ENCODE peak calls at places on chromosomes 11 and 22, in five cellular contexts. V, L, T, O and W are unnamed samples. For H3K36me3, the result is how much of the 10 kb centered on the place peaks cover.

GRCh38 chr22:37752189-37753061 is 55.3 kb upstream of the GCAT start:
- DNase-seq in O (peak), T (peak), V (peak), L (peak), W (peak)

GRCh38 chr11:77589181-77589520 is 602 bp upstream of the AQP11 start:
- DNase-seq in L (no peak), T (no peak), V (no peak), O (no peak), W (no peak)

GRCh38 chr11:103031834-103032233 is 60.1 kb downstream of the DCUN1D5 start:
- DNase-seq in T (no peak), O (no peak), V (peak), L (no peak), W (no peak)

GRCh38 chr11:91081440-91082088 is 858.7 kb upstream of the CHORDC1 start:
- DNase-seq in T (no peak), L (peak), O (peak), V (peak), W (no peak)

GRCh38 chr11:44229003-44229570 is 80.9 kb downstream of the ALX4 start:
- DNase-seq in L (no peak), V (no peak), T (no peak), O (no peak), W (no peak)

GRCh38 chr22:19120829-19121630 is 1.2 kb downstream of the DGCR2 start:
- DNase-seq in L (no peak), T (peak), V (peak), O (peak), W (peak)

GRCh38 chr11:43367382-43368178 is 8.9 kb downstream of the TTC17 start:
- DNase-seq in L (no peak), V (peak), O (no peak), T (no peak), W (no peak)

GRCh38 chr11:134139873-134140331 is 71.0 kb downstream of the JAM3 start:
- DNase-seq in T (peak), V (peak), O (peak), L (no peak), W (peak)

GRCh38 chr11:76609736-76610370 is 60.7 kb downstream of the LRRC32 start:
- DNase-seq in T (no peak), V (peak), O (peak), L (no peak), W (peak)

GRCh38 chr11:70246196-70246595 is 24.3 kb upstream of the PPFIA1 start:
- DNase-seq in O (no peak), T (no peak), L (no peak), V (no peak), W (no peak)

GRCh38 chr11:45089251-45089650 is 57.2 kb upstream of the PRDM11 start:
- DNase-seq in L (peak), V (peak), O (no peak), T (peak), W (peak)

GRCh38 chr11:86896486-86896885 is 58.7 kb downstream of the FZD4 start:
- DNase-seq in T (no peak), L (no peak), V (peak), O (no peak), W (no peak)

GRCh38 chr22:43654271-43654670 is 157.8 kb downstream of the EFCAB6 start:
- DNase-seq in T (no peak), O (no peak), L (no peak), V (no peak), W (no peak)

GRCh38 chr11:71391352-71391751 is 56.8 kb downstream of the DHCR7 start:
- DNase-seq in T (no peak), L (no peak), O (no peak), V (no peak), W (no peak)

GRCh38 chr11:132111781-132112380 is 741.5 kb downstream of the NTM start:
- DNase-seq in O (no peak), L (no peak), V (peak), T (no peak), W (no peak)

GRCh38 chr22:41479671-41480396 is 10.9 kb downstream of the ACO2 start:
- DNase-seq in L (no peak), V (peak), T (no peak), O (peak), W (no peak)

GRCh38 chr22:33715221-33715620 is 205.1 kb downstream of the LARGE1 start:
- DNase-seq in V (no peak), O (no peak), T (no peak), L (no peak), W (no peak)

GRCh38 chr22:19480789-19481188 is 1.1 kb downstream of the CDC45 start:
- DNase-seq in T (no peak), L (no peak), V (no peak), O (no peak), W (no peak)

GRCh38 chr22:18950141-18950540 is 14.0 kb upstream of the PRODH start:
- DNase-seq in O (no peak), L (no peak), V (no peak), T (no peak), W (peak)

GRCh38 chr22:49044776-49045175 is 782.9 kb downstream of the BRD1 start:
- DNase-seq in V (no peak), L (no peak), T (no peak), O (no peak), W (no peak)

GRCh38 chr11:79441159-79441875 is 487 bp upstream of the TENM4 start:
- DNase-seq in T (no peak), O (peak), L (no peak), V (peak), W (peak)

GRCh38 chr11:123580557-123581275 is 73.7 kb downstream of the SCN3B start:
- DNase-seq in T (peak), L (peak), V (peak), O (peak), W (peak)

GRCh38 chr11:93686226-93686625 is 24.7 kb downstream of the CEP295 start:
- DNase-seq in T (no peak), O (no peak), L (no peak), V (peak), W (no peak)

GRCh38 chr11:20598487-20598886 is 921 bp upstream of the SLC6A5 start:
- DNase-seq in O (no peak), V (no peak), T (no peak), L (no peak), W (no peak)

GRCh38 chr11:106724293-106724892 is 293.9 kb downstream of the GUCY1A2 start:
- DNase-seq in L (no peak), O (no peak), V (peak), T (no peak), W (no peak)

GRCh38 chr22:42792453-42792908 is 64.6 kb downstream of the ARFGAP3 start:
- DNase-seq in V (no peak), O (no peak), L (no peak), T (no peak), W (no peak)

GRCh38 chr11:70270877-70271634 is 566 bp downstream of the PPFIA1 start:
- DNase-seq in O (peak), T (peak), L (peak), V (peak), W (no peak)

GRCh38 chr11:17672469-17672868 is 46.9 kb upstream of the MYOD1 start:
- DNase-seq in T (no peak), O (no peak), L (no peak), V (no peak), W (no peak)

GRCh38 chr11:10828407-10828806 is 19.7 kb upstream of the EIF4G2 start:
- DNase-seq in T (no peak), L (no peak), O (no peak), V (no peak), W (no peak)

GRCh38 chr22:39997939-39998726 is 3.4 kb downstream of the FAM83F start:
- DNase-seq in T (peak), O (peak), V (no peak), L (peak), W (peak)

GRCh38 chr11:6666302-6667183 is 10.9 kb upstream of the DCHS1 start:
- DNase-seq in V (no peak), L (no peak), O (no peak), T (no peak), W (no peak)

GRCh38 chr11:3853935-3854659 is 1.4 kb upstream of the STIM1 start:
- DNase-seq in O (no peak), L (no peak), T (peak), V (no peak), W (no peak)

GRCh38 chr11:3855808-3856491 is 486 bp downstream of the STIM1 start:
- DNase-seq in L (peak), V (peak), O (peak), T (peak), W (peak)

GRCh38 chr11:3854660-3854976 is 846 bp upstream of the STIM1 start:
- DNase-seq in L (no peak), V (no peak), T (no peak), O (no peak), W (no peak)

GRCh38 chr11:3853545-3853842 is 2.0 kb upstream of the STIM1 start:
- DNase-seq in V (no peak), O (no peak), T (no peak), L (no peak), W (no peak)

GRCh38 chr11:3854977-3855807 is at the start of gene STIM1:
- DNase-seq in L (peak), T (peak), O (peak), V (peak), W (peak)
- H3K36me3 ChIP-seq in L (under half), T (under half), O (under half), V (under half), W (under half)

DNA sequence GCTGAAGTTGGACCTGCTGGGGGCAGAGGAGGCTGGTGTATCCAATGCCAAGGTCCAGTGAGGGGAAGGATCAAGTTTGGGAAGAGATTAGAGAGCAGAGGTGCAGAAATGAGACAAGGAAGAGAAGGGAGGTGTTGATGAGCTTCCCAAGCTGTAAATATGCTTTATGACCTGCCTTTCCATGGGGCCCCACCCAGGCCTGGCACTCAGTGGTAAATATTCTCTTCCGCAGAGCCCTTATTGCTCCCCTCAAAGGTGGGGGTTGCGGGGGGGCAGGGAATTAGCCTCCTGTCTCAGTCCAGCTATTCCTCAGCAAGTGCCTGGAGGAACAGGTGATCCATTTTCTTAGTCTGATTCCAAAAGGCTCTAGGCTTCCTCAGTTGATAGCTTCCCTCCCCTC is 24.1 kb downstream of the PHLDB1 start:
- DNase-seq in V (no peak), T (no peak), O (no peak), L (no peak), W (no peak)
- H3K36me3 ChIP-seq in V (under half), T (under half), O (under half), L (under half), W (under half)

GRCh38 chr11:110296226-110297081 is at the start of gene RDX:
- DNase-seq in T (peak), V (peak), O (peak), L (peak), W (peak)
- H3K36me3 ChIP-seq in T (under half), V (under half), O (under half), L (under half), W (under half)

GRCh38 chr11:46743693-46744339 is 24.8 kb downstream of the F2 start:
- DNase-seq in T (no peak), O (no peak), L (no peak), V (no peak), W (no peak)
- H3K36me3 ChIP-seq in T (under half), O (half or more), L (half or more), V (half or more), W (under half)

DNA sequence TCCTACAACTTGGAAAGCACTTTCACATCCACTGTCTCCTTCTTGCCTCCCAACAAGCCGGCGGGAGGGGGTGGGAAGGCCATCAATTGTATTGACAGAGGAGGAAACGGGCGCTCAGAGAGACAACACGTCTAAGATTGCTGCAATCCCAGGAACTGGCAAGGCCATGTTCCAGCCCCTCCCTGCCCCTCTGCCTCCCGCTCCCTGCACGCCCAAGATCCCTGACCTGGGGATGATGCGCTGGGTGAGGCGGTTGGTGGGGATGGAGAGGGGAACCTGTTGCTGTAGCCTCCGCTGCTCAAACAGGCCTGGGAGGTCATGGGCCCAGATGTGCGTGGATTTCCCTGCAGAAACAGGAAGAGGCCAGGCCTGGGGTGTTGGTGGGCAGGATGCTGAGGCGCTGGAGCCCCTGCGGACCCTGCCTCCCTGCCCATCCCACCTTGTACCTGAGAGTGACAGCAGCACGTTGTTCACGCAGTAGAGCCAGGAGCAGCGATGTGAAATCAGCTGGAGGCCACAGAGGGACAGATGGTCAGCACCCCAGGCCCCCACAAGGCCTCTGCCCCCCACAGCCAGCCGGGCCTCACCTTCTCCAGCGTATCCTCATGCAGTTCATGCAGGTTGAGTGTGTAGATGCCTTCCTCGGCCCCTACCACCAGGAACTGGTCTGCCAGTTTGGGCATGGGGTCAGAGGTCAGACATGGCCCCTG is 6.8 kb downstream of the MAP4K2 start:
- DNase-seq in O (no peak), L (no peak), T (no peak), V (no peak), W (no peak)
- H3K36me3 ChIP-seq in O (under half), L (under half), T (under half), V (under half), W (under half)

DNA sequence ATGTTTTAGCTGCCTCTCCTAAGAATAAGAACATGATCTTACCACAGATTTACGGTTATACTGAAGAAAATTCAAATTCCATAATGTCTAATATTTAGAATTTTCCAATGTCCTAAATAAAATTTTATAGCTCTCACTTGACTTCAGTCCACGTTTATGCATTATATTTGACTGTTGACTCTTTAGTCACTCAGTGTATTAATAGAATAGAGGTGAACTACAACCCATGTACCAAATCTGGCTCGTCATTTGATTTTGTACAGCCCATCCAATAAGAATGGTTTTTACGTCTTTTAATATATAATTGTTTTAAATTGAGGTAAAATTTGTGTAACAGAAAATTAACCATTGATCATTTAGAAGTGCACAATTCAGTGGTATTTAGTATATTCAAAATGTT is 34.9 kb downstream of the KDM2A start:
- DNase-seq in L (no peak), O (no peak), T (no peak), V (no peak), W (no peak)
- H3K36me3 ChIP-seq in L (under half), O (under half), T (under half), V (under half), W (under half)

DNA sequence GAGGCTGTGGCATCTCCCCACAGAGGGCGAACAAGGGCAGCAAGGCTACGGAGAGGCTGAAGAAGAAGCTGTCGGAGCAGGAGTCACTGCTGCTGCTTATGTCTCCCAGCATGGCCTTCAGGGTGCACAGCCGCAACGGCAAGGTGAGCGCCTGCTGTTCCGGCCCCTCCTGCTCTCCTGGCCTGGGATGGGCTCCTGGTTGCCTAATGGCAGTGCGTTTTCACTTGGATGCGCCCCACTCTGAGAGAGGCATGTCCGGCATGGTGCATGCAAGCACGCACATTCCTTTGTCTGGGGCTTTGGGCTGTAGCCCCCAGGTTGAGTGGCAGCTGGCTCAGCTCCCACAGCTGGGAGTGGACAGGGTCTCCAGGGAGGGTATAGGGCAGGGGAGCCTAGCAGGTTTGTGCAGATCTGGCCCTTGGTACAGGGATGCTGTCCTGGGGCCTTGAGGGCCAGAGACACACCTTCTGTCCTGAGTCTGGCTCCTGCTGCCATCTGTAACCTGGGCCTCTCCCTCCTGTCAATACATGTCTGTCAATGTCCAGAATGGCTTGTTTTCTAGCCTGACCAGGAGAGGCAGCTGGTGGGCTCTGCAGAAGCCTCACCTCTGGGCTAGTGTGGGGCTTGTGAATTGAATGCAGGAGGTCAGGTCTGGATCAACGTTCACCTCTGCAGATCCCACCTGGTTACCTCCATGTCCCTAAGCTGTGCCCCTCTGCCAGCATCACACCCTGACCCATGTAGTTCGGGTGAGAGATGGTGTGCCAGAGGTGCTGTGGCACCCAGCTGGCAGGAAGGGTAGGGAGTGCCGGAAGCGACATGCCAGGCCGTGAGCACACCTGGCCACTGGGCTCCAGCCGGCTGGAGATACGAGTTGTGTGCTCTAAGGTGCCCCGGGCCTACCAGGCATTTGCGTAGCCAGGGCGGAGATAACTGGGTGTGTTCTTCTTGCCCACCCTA is 107.1 kb downstream of the BCR start:
- DNase-seq in L (no peak), O (no peak), V (no peak), T (no peak), W (no peak)
- H3K36me3 ChIP-seq in L (under half), O (half or more), V (under half), T (under half), W (under half)

GRCh38 chr22:17864398-17865182 is 90.3 kb upstream of the BID start:
- DNase-seq in V (no peak), L (no peak), T (no peak), O (no peak), W (no peak)
- H3K36me3 ChIP-seq in V (under half), L (under half), T (under half), O (under half), W (under half)